ENCODE peak calls at places on chromosomes 6 and 20, in six cellular contexts. B is GM12892, J is K562, H is H1, I is GM12878, X is HepG2. A is an unnamed sample.

GRCh38 chr6:118810420-118811027 is 83.4 kb upstream of the ASF1A start:
- DNase-seq in B (no peak), J (no peak), H (no peak), I (no peak), X (no peak), A (no peak)

GRCh38 chr20:57593134-57593886 is 26.9 kb downstream of the ZBP1 start:
- DNase-seq in B (no peak), J (peak), H (no peak), I (no peak), X (no peak), A (no peak)

GRCh38 chr6:156563710-156564109 is 213.5 kb upstream of the ARID1B start:
- DNase-seq in B (no peak), J (no peak), H (no peak), I (no peak), X (no peak), A (no peak)

GRCh38 chr6:119683022-119683421 is 333.5 kb upstream of the MAN1A1 start:
- DNase-seq in B (no peak), J (no peak), H (no peak), I (no peak), X (no peak), A (no peak)

GRCh38 chr20:57566803-57567459 is 6.0 kb downstream of the PCK1 start:
- DNase-seq in B (no peak), J (no peak), H (no peak), I (no peak), X (no peak), A (no peak)

GRCh38 chr6:111871207-111871606 is 2.0 kb downstream of the FYN start:
- DNase-seq in B (no peak), J (no peak), H (no peak), I (no peak), X (no peak), A (no peak)

GRCh38 chr20:36097751-36098151 is 56.8 kb upstream of the EPB41L1 start:
- DNase-seq in B (no peak), J (no peak), H (peak), I (no peak), X (no peak), A (no peak)

GRCh38 chr6:112044856-112045255 is 9.0 kb upstream of the CCN6 start:
- DNase-seq in B (no peak), J (no peak), H (no peak), I (no peak), X (no peak), A (no peak)

GRCh38 chr6:4935981-4936680 is 67.7 kb downstream of the RPP40 start:
- DNase-seq in B (no peak), J (no peak), H (no peak), I (no peak), X (no peak), A (no peak)

GRCh38 chr6:90429713-90430112 is 133.1 kb upstream of the BACH2 start:
- DNase-seq in B (no peak), J (no peak), H (no peak), I (no peak), X (no peak), A (no peak)

GRCh38 chr20:52975024-52975732 is 3.0 kb downstream of the TSHZ2 start:
- DNase-seq in B (no peak), J (no peak), H (no peak), I (peak), X (no peak), A (no peak)

GRCh38 chr6:49464691-49465090 is 1.5 kb downstream of the CENPQ start:
- DNase-seq in B (no peak), J (no peak), H (no peak), I (no peak), X (no peak), A (no peak)

GRCh38 chr20:13873814-13874213 is 89.0 kb downstream of the NDUFAF5 start:
- DNase-seq in B (no peak), J (no peak), H (no peak), I (no peak), X (no peak), A (no peak)

GRCh38 chr6:90107721-90108364 is 188.8 kb downstream of the BACH2 start:
- DNase-seq in B (no peak), J (no peak), H (no peak), I (peak), X (no peak), A (no peak)

GRCh38 chr20:45918779-45919535 is 7.0 kb upstream of the PLTP start:
- DNase-seq in B (no peak), J (no peak), H (no peak), I (no peak), X (no peak), A (no peak)

GRCh38 chr20:48986899-48987298 is 59.2 kb upstream of the CSE1L start:
- DNase-seq in B (no peak), J (peak), H (no peak), I (no peak), X (peak), A (no peak)

GRCh38 chr6:98416027-98416426 is 418.3 kb upstream of the POU3F2 start:
- DNase-seq in B (no peak), J (no peak), H (no peak), I (no peak), X (no peak), A (no peak)

GRCh38 chr20:60507087-60507684 is 549.0 kb downstream of the CDH26 start:
- DNase-seq in B (no peak), J (no peak), H (no peak), I (no peak), X (no peak), A (no peak)

GRCh38 chr20:14885661-14886060 is 548.2 kb upstream of the FLRT3 start:
- DNase-seq in B (no peak), J (no peak), H (no peak), I (no peak), X (no peak), A (no peak)

GRCh38 chr20:41654292-41654691 is 36.1 kb upstream of the CHD6 start:
- DNase-seq in B (no peak), J (no peak), H (no peak), I (no peak), X (no peak), A (no peak)

GRCh38 chr6:150723056-150723658 is 123.5 kb downstream of the PLEKHG1 start:
- DNase-seq in B (no peak), J (no peak), H (no peak), I (no peak), X (no peak), A (no peak)

GRCh38 chr6:44053760-44054556 is 73.3 kb downstream of the MRPL14 start:
- DNase-seq in B (no peak), J (no peak), H (no peak), I (no peak), X (no peak), A (no peak)

GRCh38 chr6:44050872-44051421 is 76.3 kb downstream of the MRPL14 start:
- DNase-seq in B (no peak), J (no peak), H (no peak), I (no peak), X (no peak), A (no peak)

GRCh38 chr6:44051516-44051915 is 75.7 kb downstream of the MRPL14 start:
- DNase-seq in B (no peak), J (no peak), H (no peak), I (no peak), X (no peak), A (no peak)

GRCh38 chr6:44053106-44053756 is 74.0 kb downstream of the MRPL14 start:
- DNase-seq in B (no peak), J (no peak), H (no peak), I (no peak), X (no peak), A (no peak)

GRCh38 chr6:44052419-44053011 is 74.7 kb downstream of the MRPL14 start:
- DNase-seq in B (no peak), J (peak), H (no peak), I (no peak), X (no peak), A (no peak)
- TF ChIP-seq TAF1 in B (no peak), J (no peak), H (no peak), I (no peak), X (no peak), A (no peak)

GRCh38 chr20:1486566-1486965 is 4.7 kb downstream of the SIRPB2 start:
- DNase-seq in B (no peak), J (no peak), H (no peak), I (no peak), X (no peak), A (no peak)
- TF ChIP-seq POLR2A in B (no peak), J (no peak), H (no peak), I (no peak), X (no peak), A (no peak)

GRCh38 chr6:11207199-11207968 is 25.1 kb downstream of the NEDD9 start:
- DNase-seq in B (no peak), J (no peak), H (no peak), I (no peak), X (peak), A (no peak)
- TF ChIP-seq POLR2AphosphoS5 in B (no peak), J (no peak), H (no peak), I (no peak), X (no peak), A (no peak)

GRCh38 chr20:6560978-6561377 is 206.5 kb upstream of the BMP2 start:
- DNase-seq in B (no peak), J (no peak), H (no peak), I (no peak), X (peak), A (no peak)

GRCh38 chr20:6562111-6562510 is 205.4 kb upstream of the BMP2 start:
- DNase-seq in B (no peak), J (no peak), H (no peak), I (no peak), X (no peak), A (no peak)

GRCh38 chr20:6566821-6567220 is 200.7 kb upstream of the BMP2 start:
- DNase-seq in B (no peak), J (no peak), H (no peak), I (no peak), X (no peak), A (no peak)
- TF ChIP-seq TAF1 in B (no peak), J (no peak), H (no peak), I (no peak), X (no peak), A (no peak)